ENCODE peak calls at places on chromosomes 3 and 15, in nine cellular contexts. J is PC-3, S is neuronal stem cell, Y is adipocyte, H is gastrocnemius medialis, W is mammary epithelial cell, E is lower leg skin, P is iPS DF 6.9, V is fibroblast of mammary gland. Q is an unnamed sample.

GRCh38 chr3:187669675-187670504 is at the start of gene SST:
- DNase-seq in S (peak; percentile 82), H (no peak), W (peak; percentile 52), V (peak; percentile 57), E (no peak), J (peak; percentile 51), P (peak; percentile 85), Y (peak; percentile 62), Q (peak; percentile 84)

GRCh38 chr15:69468241-69469121 is 15.9 kb downstream of the RPLP1 start:
- DNase-seq in S (no peak), P (no peak), V (peak; percentile 47), W (peak; percentile 97), Y (no peak), J (peak; percentile 93), E (no peak), H (peak; percentile 49), Q (no peak)

GRCh38 chr3:52248816-52249547 is 3.4 kb downstream of the PPM1M start:
- DNase-seq in S (no peak), E (no peak), P (no peak), W (no peak), V (no peak), Y (no peak), J (no peak), H (peak; percentile 31), Q (no peak)

GRCh38 chr3:25304916-25305315 is 123.1 kb upstream of the RARB start:
- DNase-seq in V (no peak), J (no peak), P (no peak), H (no peak), S (no peak), W (no peak), E (no peak), Y (no peak), Q (no peak)

GRCh38 chr3:128878556-128879124 is 780 bp upstream of the ACAD9 start:
- DNase-seq in S (no peak), V (peak; percentile 84), H (no peak), Y (peak; percentile 77), E (peak; percentile 25), W (peak; percentile 62), J (peak; percentile 13), P (no peak), Q (peak; percentile 68)

GRCh38 chr3:182183716-182184430 is 472.1 kb downstream of the SOX2 start:
- DNase-seq in W (peak; percentile 58), P (no peak), H (no peak), S (no peak), E (no peak), J (no peak), V (no peak), Y (no peak), Q (no peak)

GRCh38 chr15:57153140-57153539 is 223.2 kb upstream of the CGNL1 start:
- DNase-seq in V (peak; percentile 54), J (peak; percentile 56), E (no peak), P (no peak), W (no peak), Y (no peak), H (no peak), S (no peak), Q (peak; percentile 90)

GRCh38 chr3:83934208-83935150 is 1024.3 kb upstream of the CADM2 start:
- DNase-seq in V (no peak), W (peak; percentile 99), S (no peak), H (no peak), J (peak; percentile 96), Y (peak; percentile 32), P (no peak), E (peak; percentile 66), Q (peak; percentile 0)

GRCh38 chr3:46929324-46929723 is 47.2 kb downstream of the CCDC12 start:
- DNase-seq in J (no peak), S (no peak), P (no peak), H (peak; percentile 90), V (no peak), W (no peak), Y (no peak), E (no peak), Q (no peak)

GRCh38 chr15:58147151-58147550 is 9.0 kb downstream of the AQP9 start:
- DNase-seq in W (no peak), E (no peak), J (no peak), S (no peak), Y (peak; percentile 63), H (no peak), V (peak; percentile 73), P (no peak), Q (no peak)

GRCh38 chr3:22170370-22170769 is 419.4 kb upstream of the ZNF385D start:
- DNase-seq in J (no peak), P (no peak), H (no peak), W (no peak), S (no peak), Y (no peak), E (no peak), V (no peak), Q (no peak)

GRCh38 chr15:25179673-25180511 is 225.1 kb downstream of the SNRPN start:
- DNase-seq in J (no peak), H (no peak), E (peak; percentile 10), S (no peak), P (no peak), W (no peak), V (no peak), Y (no peak), Q (no peak)

GRCh38 chr15:57878573-57878972 is 172.1 kb downstream of the POLR2M start:
- DNase-seq in J (peak; percentile 68), P (no peak), H (no peak), W (peak; percentile 16), E (no peak), V (peak; percentile 43), S (no peak), Y (no peak), Q (no peak)

GRCh38 chr3:44842376-44842775 is 19.3 kb upstream of the TMEM42 start:
- DNase-seq in W (no peak), J (no peak), P (no peak), V (no peak), S (no peak), H (no peak), E (no peak), Y (no peak), Q (no peak)

GRCh38 chr3:15431256-15431837 is 3.9 kb downstream of the EAF1 start:
- DNase-seq in P (no peak), V (no peak), W (no peak), J (no peak), S (no peak), Y (no peak), E (no peak), H (no peak), Q (no peak)

GRCh38 chr3:11591401-11592266 is 52.1 kb downstream of the VGLL4 start:
- DNase-seq in H (no peak), W (peak; percentile 93), V (peak; percentile 64), E (no peak), J (peak; percentile 50), S (peak; percentile 90), Y (peak; percentile 64), P (no peak), Q (peak; percentile 93)

GRCh38 chr3:140712301-140712700 is 34.4 kb downstream of the TRIM42 start:
- DNase-seq in S (no peak), W (no peak), E (no peak), P (no peak), J (no peak), Y (no peak), H (no peak), V (no peak), Q (no peak)

GRCh38 chr15:27601239-27601942 is 497.7 kb downstream of the OCA2 start:
- DNase-seq in H (no peak), J (peak; percentile 51), P (no peak), V (no peak), W (no peak), S (no peak), E (no peak), Y (no peak), Q (no peak)

GRCh38 chr15:67794832-67795574 is 30.3 kb upstream of the SKOR1 start:
- DNase-seq in E (no peak), W (no peak), Y (no peak), J (no peak), H (no peak), V (no peak), S (no peak), P (no peak), Q (no peak)

GRCh38 chr3:150830094-150830681 is 67.2 kb upstream of the SIAH2 start:
- DNase-seq in E (no peak), P (no peak), Y (no peak), H (no peak), V (no peak), J (peak; percentile 28), W (no peak), S (no peak), Q (peak; percentile 39)

GRCh38 chr3:46846624-46847542 is 16.4 kb downstream of the MYL3 start:
- DNase-seq in J (no peak), E (no peak), H (no peak), S (no peak), W (no peak), V (no peak), Y (no peak), P (no peak), Q (no peak)

GRCh38 chr15:50256188-50257041 is 9.1 kb downstream of the HDC start:
- DNase-seq in Y (peak; percentile 58), H (no peak), W (peak; percentile 60), S (no peak), E (no peak), P (no peak), J (peak; percentile 77), V (peak; percentile 75), Q (peak; percentile 59)

DNA sequence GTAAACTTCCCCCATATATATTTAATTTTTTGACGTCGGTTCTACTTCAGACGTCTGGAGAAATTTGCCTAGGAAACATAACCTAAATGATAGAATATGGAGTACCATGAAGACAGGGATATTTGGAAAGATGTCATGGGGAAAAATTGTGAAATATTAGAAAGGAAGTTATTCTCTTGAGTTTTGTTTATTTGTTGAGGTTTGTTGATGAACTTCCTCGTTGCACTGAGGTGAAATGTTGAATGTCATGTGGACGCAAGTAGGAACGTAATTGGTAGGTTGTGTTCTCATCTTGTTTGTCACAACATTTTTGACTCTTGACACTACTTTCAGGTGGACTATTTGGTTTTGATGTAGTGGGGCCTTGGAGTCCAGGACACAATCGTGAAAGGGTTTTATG is 1.3 kb downstream of the ABHD5 start:
- DNase-seq in P (no peak), V (peak; percentile 14), E (no peak), W (no peak), J (no peak), Y (no peak), H (no peak), S (no peak), Q (no peak)
- H3K4me3 ChIP-seq in P (no peak overlapping the region), V (peak overlapping the region; percentile 57), E (no peak overlapping the region), W (peak overlapping the region; percentile 74), J (peak overlapping the region; percentile 86), Y (peak overlapping the region; percentile 95), H (peak overlapping the region; percentile 84), S (no peak overlapping the region), Q (peak overlapping the region; percentile 97)

GRCh38 chr15:70517194-70517590 is 246.2 kb downstream of the UACA start:
- DNase-seq in J (no peak), Y (no peak), P (no peak), H (no peak), W (no peak), S (no peak), E (no peak), V (no peak), Q (no peak)
- H3K4me3 ChIP-seq in J (no peak overlapping the region), Y (no peak overlapping the region), P (no peak overlapping the region), H (no peak overlapping the region), W (no peak overlapping the region), S (no peak overlapping the region), E (no peak overlapping the region), V (no peak overlapping the region), Q (no peak overlapping the region)

GRCh38 chr3:137769321-137770065 is 5.4 kb downstream of the SOX14 start:
- DNase-seq in H (no peak), J (no peak), E (no peak), S (no peak), W (no peak), Y (no peak), P (no peak), V (no peak), Q (no peak)
- H3K4me3 ChIP-seq in H (no peak overlapping the region), J (no peak overlapping the region), E (no peak overlapping the region), S (no peak overlapping the region), W (no peak overlapping the region), Y (no peak overlapping the region), P (no peak overlapping the region), V (no peak overlapping the region), Q (no peak overlapping the region)

GRCh38 chr3:123582315-123582714 is 2.5 kb downstream of the HACD2 start:
- DNase-seq in Y (no peak), P (no peak), S (no peak), H (no peak), W (peak; percentile 76), E (no peak), V (peak; percentile 9), J (peak; percentile 93), Q (no peak)
- H3K4me3 ChIP-seq in Y (no peak overlapping the region), P (no peak overlapping the region), S (no peak overlapping the region), H (no peak overlapping the region), W (peak overlapping the region; percentile 64), E (no peak overlapping the region), V (no peak overlapping the region), J (peak overlapping the region; percentile 85), Q (no peak overlapping the region)